ENCODE peak calls at places on chromosome 20, in five cellular contexts. R, J, C, F and Y are unnamed samples.
A peak's percentile ranks its signal among the peaks of the same experiment; 100 is the strongest.

GRCh38 chr20:21702553-21703467 is 2.7 kb upstream of the PAX1 start:
- DNase-seq in R (no peak), J (no peak), C (peak; percentile 63), F (peak; percentile 66), Y (no peak)

GRCh38 chr20:33908351-33908750 is 85.4 kb upstream of the RALY start:
- DNase-seq in R (no peak), J (no peak), C (no peak), F (no peak), Y (no peak)

GRCh38 chr20:37992802-37993538 is 40.3 kb downstream of the TTI1 start:
- DNase-seq in R (peak; percentile 60), J (no peak), C (peak; percentile 14), F (no peak), Y (peak; percentile 34)

GRCh38 chr20:47351643-47352331 is 4.7 kb downstream of the ZMYND8 start:
- DNase-seq in R (no peak), J (no peak), C (no peak), F (peak; percentile 60), Y (no peak)

GRCh38 chr20:63303095-63303666 is 10.2 kb downstream of the COL20A1 start:
- DNase-seq in R (no peak), J (no peak), C (no peak), F (no peak), Y (no peak)

GRCh38 chr20:37562695-37563480 is 35.2 kb upstream of the BLCAP start:
- DNase-seq in R (no peak), J (no peak), C (no peak), F (no peak), Y (no peak)

GRCh38 chr20:57666106-57666833 is 43.5 kb downstream of the PMEPA1 start:
- DNase-seq in R (no peak), J (no peak), C (no peak), F (peak; percentile 64), Y (no peak)

GRCh38 chr20:14963262-14963663 is 625.9 kb upstream of the FLRT3 start:
- DNase-seq in R (no peak), J (no peak), C (no peak), F (no peak), Y (no peak)

GRCh38 chr20:51760905-51761544 is 7.2 kb downstream of the ATP9A start:
- DNase-seq in R (no peak), J (no peak), C (no peak), F (no peak), Y (peak; percentile 45)

GRCh38 chr20:13672657-13673056 is 33.9 kb upstream of the TASP1 start:
- DNase-seq in R (no peak), J (no peak), C (no peak), F (no peak), Y (no peak)

GRCh38 chr20:36959242-36959641 is 7.7 kb upstream of the SAMHD1 start:
- DNase-seq in R (no peak), J (no peak), C (no peak), F (no peak), Y (no peak)

GRCh38 chr20:2131366-2131765 is 29.7 kb downstream of the STK35 start:
- DNase-seq in R (no peak), J (no peak), C (no peak), F (no peak), Y (no peak)

GRCh38 chr20:32984196-32984595 is 20.0 kb downstream of the SUN5 start:
- DNase-seq in R (no peak), J (no peak), C (no peak), F (peak; percentile 34), Y (no peak)

GRCh38 chr20:5448449-5449118 is 131.8 kb upstream of the PROKR2 start:
- DNase-seq in R (no peak), J (peak; percentile 51), C (peak; percentile 58), F (no peak), Y (peak; percentile 40)

GRCh38 chr20:34074101-34074760 is 37.8 kb downstream of the EIF2S2 start:
- DNase-seq in R (no peak), J (no peak), C (no peak), F (no peak), Y (peak; percentile 67)

GRCh38 chr20:4873396-4873795 is 127.9 kb downstream of the SLC23A2 start:
- DNase-seq in R (no peak), J (no peak), C (no peak), F (peak; percentile 31), Y (no peak)

GRCh38 chr20:61127311-61128044 is 124.6 kb upstream of the CDH4 start:
- DNase-seq in R (no peak), J (no peak), C (no peak), F (no peak), Y (peak; percentile 87)

GRCh38 chr20:54122189-54122588 is 51.6 kb downstream of the CYP24A1 start:
- DNase-seq in R (no peak), J (no peak), C (no peak), F (no peak), Y (no peak)

GRCh38 chr20:40966516-40967185 is 62.0 kb upstream of the TOP1 start:
- DNase-seq in R (no peak), J (peak; percentile 14), C (no peak), F (no peak), Y (no peak)

GRCh38 chr20:8067082-8067481 is 47.5 kb upstream of the TMX4 start:
- DNase-seq in R (no peak), J (no peak), C (no peak), F (no peak), Y (no peak)

GRCh38 chr20:15227102-15227501 is 889.7 kb upstream of the FLRT3 start:
- DNase-seq in R (no peak), J (no peak), C (no peak), F (no peak), Y (no peak)

DNA sequence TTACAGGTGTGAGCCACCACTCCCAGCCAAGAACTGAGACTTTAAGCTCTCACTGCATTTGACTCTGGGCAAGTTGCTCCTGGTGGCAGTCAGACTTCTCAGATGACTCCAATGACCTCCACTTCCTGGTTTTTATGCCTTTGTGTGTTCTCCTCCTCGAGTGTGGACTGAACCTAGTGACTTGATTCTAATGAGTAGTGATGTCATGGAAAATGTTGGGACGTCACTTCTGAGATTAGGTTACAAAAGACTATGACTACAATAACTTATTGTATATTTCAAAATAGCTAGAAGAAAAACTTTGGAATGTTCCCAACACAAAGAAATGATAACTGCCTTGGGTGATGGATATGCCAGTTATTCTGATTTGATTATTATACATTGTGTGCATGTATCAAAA is 12.0 kb downstream of the SPINT3 start:
- DNase-seq in R (no peak), J (no peak), C (no peak), F (no peak), Y (no peak)
- TF ChIP-seq POLR2A in R (no peak), J (no peak), C (no peak), F (no peak), Y (no peak)

DNA sequence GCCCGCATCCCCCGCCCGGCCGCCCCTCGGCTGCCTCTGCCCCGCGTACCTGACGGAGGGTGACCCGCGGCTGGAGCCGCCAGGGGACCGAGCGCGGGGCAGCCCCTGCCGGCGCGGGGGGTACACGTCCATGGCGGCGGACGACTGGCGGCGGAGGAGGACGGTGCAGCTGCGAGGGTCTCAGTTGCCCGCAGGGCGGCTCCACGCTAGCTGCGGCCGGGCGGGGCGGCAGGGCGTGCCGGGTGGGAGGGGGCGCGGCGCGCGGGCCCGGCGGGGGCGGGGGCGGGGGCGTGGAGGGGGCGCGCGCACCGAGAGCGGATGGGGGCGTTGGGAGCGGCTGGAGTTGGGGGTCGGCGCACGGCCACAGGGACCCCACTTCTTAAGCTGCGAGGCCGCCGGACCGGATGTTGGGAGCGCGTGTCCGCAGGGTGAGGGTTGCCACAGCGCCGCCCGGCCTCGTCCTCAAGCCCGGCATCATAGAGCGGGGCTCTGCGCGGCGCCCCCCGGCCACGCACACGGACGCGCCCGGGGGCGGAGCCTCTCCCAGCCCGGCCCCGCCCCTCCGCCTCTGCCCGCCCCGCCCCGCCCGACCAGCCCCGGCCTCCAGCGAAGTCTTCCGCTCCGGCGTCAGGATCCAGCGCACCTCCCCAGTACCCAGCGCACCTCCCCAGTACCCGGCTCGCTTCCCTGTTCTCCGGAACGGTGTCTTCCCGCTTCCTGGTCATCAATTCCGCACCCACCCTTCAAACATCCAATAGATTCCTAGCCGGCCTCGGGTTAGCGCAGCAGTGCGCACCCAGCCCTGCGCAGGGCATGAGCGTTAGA is at the start of gene DNAAF9:
- DNase-seq in R (peak; percentile 82), J (peak; percentile 81), C (peak; percentile 79), F (peak; percentile 92), Y (peak; percentile 90)
- TF ChIP-seq POLR2A in R (peak; percentile 69), J (peak; percentile 60), C (peak; percentile 68), F (peak; percentile 17), Y (peak; percentile 58)

GRCh38 chr20:35617397-35618031 is 1.9 kb downstream of the SPAG4 start:
- DNase-seq in R (peak; percentile 59), J (peak; percentile 55), C (peak; percentile 61), F (peak; percentile 89), Y (peak; percentile 65)

GRCh38 chr20:35620818-35621559 is 5.4 kb downstream of the SPAG4 start:
- DNase-seq in R (no peak), J (no peak), C (no peak), F (peak; percentile 72), Y (no peak)

GRCh38 chr20:35618372-35619131 is 2.9 kb downstream of the SPAG4 start:
- DNase-seq in R (no peak), J (no peak), C (peak; percentile 16), F (peak; percentile 84), Y (no peak)

GRCh38 chr20:35618032-35618371 is 2.4 kb downstream of the SPAG4 start:
- DNase-seq in R (no peak), J (no peak), C (no peak), F (peak; percentile 54), Y (no peak)

GRCh38 chr20:35619196-35620095 is 3.8 kb downstream of the SPAG4 start:
- DNase-seq in R (peak; percentile 79), J (peak; percentile 82), C (peak; percentile 86), F (peak; percentile 94), Y (no peak)
- TF ChIP-seq POLR2A in R (no peak), J (no peak), C (no peak), F (no peak), Y (no peak)

DNA sequence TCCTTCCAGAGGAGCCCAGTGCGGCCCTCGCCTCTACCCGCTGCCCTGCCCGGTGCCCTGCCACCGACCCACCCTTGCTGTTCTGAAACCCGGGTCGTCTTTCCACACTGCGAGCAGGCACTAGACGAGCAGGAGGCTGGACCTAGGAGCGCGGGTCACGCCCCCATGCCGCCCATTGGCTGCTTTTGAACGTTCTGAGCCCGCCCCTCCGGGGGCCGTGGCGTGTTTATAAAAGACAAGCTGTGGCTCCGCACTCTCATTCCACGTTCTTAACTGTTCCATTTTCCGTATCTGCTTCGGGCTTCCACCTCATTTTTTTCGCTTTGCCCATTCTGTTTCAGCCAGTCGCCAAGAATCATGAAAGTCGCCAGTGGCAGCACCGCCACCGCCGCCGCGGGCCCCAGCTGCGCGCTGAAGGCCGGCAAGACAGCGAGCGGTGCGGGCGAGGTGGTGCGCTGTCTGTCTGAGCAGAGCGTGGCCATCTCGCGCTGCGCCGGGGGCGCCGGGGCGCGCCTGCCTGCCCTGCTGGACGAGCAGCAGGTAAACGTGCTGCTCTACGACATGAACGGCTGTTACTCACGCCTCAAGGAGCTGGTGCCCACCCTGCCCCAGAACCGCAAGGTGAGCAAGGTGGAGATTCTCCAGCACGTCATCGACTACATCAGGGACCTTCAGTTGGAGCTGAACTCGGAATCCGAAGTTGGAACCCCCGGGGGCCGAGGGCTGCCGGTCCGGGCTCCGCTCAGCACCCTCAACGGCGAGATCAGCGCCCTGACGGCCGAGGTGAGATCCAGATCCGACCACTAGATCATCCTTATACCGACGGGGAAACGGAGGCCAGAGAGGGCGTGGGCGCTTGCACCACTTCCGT is at the start of gene ID1:
- DNase-seq in R (peak; percentile 96), J (peak; percentile 95), C (peak; percentile 95), F (peak; percentile 97), Y (peak; percentile 82)
- TF ChIP-seq POLR2A in R (peak; percentile 98), J (peak; percentile 94), C (peak; percentile 98), F (peak; percentile 88), Y (peak; percentile 90)

GRCh38 chr20:35654415-35654814 is 10.3 kb downstream of the CPNE1 start:
- DNase-seq in R (no peak), J (no peak), C (no peak), F (no peak), Y (no peak)
- TF ChIP-seq POLR2A in R (no peak), J (no peak), C (no peak), F (no peak), Y (no peak)